ENCODE peak calls at places on chromosomes 2 and 18, in ten cellular contexts. E is pancreas, I is choroid plexus epithelial cell, X is GM13977, L is H9, B is transverse colon, N is GM23338, H is K562, U is fibroblast of mammary gland, J is right atrium auricular region. R is an unnamed sample.

GRCh38 chr2:55712477-55713060 is 18.9 kb upstream of the PNPT1 start:
- DNase-seq in U (no peak), B (no peak), J (no peak), X (no peak), L (no peak), H (no peak), E (no peak), N (peak), I (no peak), R (no peak)

GRCh38 chr2:234240917-234241316 is 190.4 kb downstream of the SPP2 start:
- DNase-seq in B (no peak), X (no peak), L (no peak), N (no peak), J (no peak), E (no peak), H (no peak), U (peak), I (no peak), R (no peak)

GRCh38 chr2:205868773-205869333 is 186.6 kb downstream of the NRP2 start:
- DNase-seq in H (no peak), N (no peak), U (peak), L (no peak), B (no peak), J (no peak), X (peak), I (peak), E (no peak), R (no peak)

GRCh38 chr2:144835634-144836351 is 315.9 kb upstream of the ZEB2 start:
- DNase-seq in L (no peak), X (no peak), E (no peak), J (no peak), N (no peak), U (peak), I (peak), B (no peak), H (no peak), R (no peak)

GRCh38 chr2:94956797-94957391 is 68.6 kb upstream of the MAL start:
- DNase-seq in B (peak), I (peak), L (no peak), U (peak), N (peak), H (peak), E (peak), X (peak), J (no peak), R (no peak)

GRCh38 chr18:57890266-57890665 is 87.2 kb upstream of the ATP8B1 start:
- DNase-seq in B (no peak), J (no peak), X (no peak), H (no peak), N (no peak), L (no peak), U (no peak), E (no peak), I (no peak), R (no peak)

GRCh38 chr2:10316336-10316735 is 13.6 kb downstream of the HPCAL1 start:
- DNase-seq in L (no peak), E (no peak), X (no peak), I (no peak), U (peak), N (no peak), J (no peak), H (no peak), B (no peak), R (no peak)

GRCh38 chr2:172196768-172197322 is 94.1 kb upstream of the DLX2 start:
- DNase-seq in I (peak), X (no peak), U (peak), L (no peak), N (no peak), H (no peak), E (no peak), B (no peak), J (no peak), R (no peak)

GRCh38 chr18:3447895-3448844 is 1.8 kb upstream of the TGIF1 start:
- DNase-seq in E (peak), N (peak), X (peak), U (peak), I (peak), J (peak), H (peak), B (peak), L (peak), R (peak)
- TF ChIP-seq CTCF in E (no peak), N (no peak), X (peak), U (no peak), I (peak), J (no peak), H (peak), B (no peak), L (no peak), R (no peak)

DNA sequence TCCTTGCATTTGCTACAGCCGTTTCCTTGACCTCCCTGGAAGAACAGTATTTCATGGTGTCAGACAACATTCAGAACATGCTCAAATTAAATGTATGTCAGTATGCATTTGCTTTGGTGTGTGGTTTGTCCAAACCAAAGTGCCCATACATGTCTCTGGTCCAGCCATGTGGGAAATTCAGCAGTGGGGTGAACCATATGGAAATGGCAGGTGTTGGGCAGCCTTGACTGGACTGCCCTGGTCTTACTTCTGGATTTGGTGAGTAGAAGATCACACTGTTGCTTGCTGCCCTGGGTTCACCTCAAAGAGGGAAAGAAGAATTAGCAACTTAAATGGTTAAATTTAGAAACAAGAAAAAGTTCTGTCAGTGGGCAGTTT is 84.5 kb downstream of the MSH2 start:
- DNase-seq in H (no peak), B (no peak), E (no peak), X (no peak), U (no peak), I (no peak), N (no peak), J (no peak), L (no peak), R (no peak)
- TF ChIP-seq CTCF in H (no peak), B (no peak), E (no peak), X (no peak), U (no peak), I (no peak), N (no peak), J (no peak), L (no peak), R (no peak)

GRCh38 chr2:222864296-222864695 is 3.5 kb downstream of the ACSL3 start:
- DNase-seq in U (peak), L (peak), H (no peak), X (no peak), B (no peak), J (no peak), N (peak), E (no peak), I (peak), R (no peak)

GRCh38 chr2:222861411-222862067 is 703 bp downstream of the ACSL3 start:
- DNase-seq in L (no peak), H (peak), I (peak), B (peak), X (peak), N (no peak), J (no peak), U (no peak), E (no peak), R (no peak)

GRCh38 chr2:222860740-222861410 is at the start of gene ACSL3:
- DNase-seq in H (peak), U (peak), I (peak), L (peak), X (peak), N (peak), E (peak), J (peak), B (peak), R (peak)

GRCh38 chr2:222862915-222863544 is 2.2 kb downstream of the ACSL3 start:
- DNase-seq in N (no peak), E (no peak), X (no peak), H (no peak), J (no peak), U (peak), B (no peak), I (peak), L (no peak), R (no peak)

GRCh38 chr2:222862068-222862914 is 1.5 kb downstream of the ACSL3 start:
- DNase-seq in H (no peak), E (no peak), N (no peak), B (peak), L (no peak), X (no peak), U (peak), J (no peak), I (peak), R (no peak)
- TF ChIP-seq CTCF in H (peak), E (no peak), N (no peak), B (no peak), L (no peak), X (peak), U (peak), J (no peak), I (peak), R (peak)

GRCh38 chr2:212864186-212864585 is 287.2 kb downstream of the IKZF2 start:
- DNase-seq in J (no peak), L (no peak), H (no peak), I (no peak), U (no peak), B (no peak), N (no peak), X (no peak), E (no peak), R (no peak)

GRCh38 chr2:212858496-212858895 is 292.9 kb downstream of the IKZF2 start:
- DNase-seq in I (no peak), U (no peak), N (no peak), L (no peak), H (no peak), E (no peak), B (no peak), X (no peak), J (no peak), R (no peak)

DNA sequence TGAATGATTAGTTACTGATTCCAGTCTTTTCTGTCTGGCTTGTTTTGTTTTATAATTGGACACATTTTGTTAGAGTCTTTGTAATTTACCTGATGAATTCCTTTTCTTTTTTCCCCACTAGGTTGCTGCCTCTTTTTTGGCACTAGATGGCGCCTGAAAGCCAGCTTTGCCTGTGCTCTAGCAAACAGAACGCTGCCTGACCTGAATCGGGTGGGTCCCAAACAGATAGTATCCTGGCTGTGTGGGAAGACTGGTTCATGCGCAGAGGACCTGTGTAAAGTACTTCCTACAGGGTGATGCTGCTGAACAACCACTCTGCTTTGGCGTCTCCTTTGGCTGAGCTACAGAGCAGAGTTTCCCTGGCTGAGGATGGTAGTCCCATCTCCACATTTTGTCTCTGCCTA is 288.2 kb downstream of the IKZF2 start:
- DNase-seq in N (peak), J (no peak), X (no peak), L (peak), E (no peak), H (no peak), B (peak), U (peak), I (peak), R (no peak)
- TF ChIP-seq CTCF in N (peak), J (no peak), X (peak), L (peak), E (no peak), H (peak), B (peak), U (peak), I (peak), R (peak)

GRCh38 chr2:114515901-114516300 is 73.5 kb downstream of the DPP10 start:
- DNase-seq in I (no peak), J (no peak), E (no peak), H (no peak), U (no peak), L (no peak), X (no peak), B (no peak), N (peak), R (no peak)

GRCh38 chr2:114518738-114519137 is 76.3 kb downstream of the DPP10 start:
- DNase-seq in N (no peak), H (no peak), E (no peak), U (no peak), X (no peak), I (no peak), B (no peak), J (no peak), L (no peak), R (no peak)

DNA sequence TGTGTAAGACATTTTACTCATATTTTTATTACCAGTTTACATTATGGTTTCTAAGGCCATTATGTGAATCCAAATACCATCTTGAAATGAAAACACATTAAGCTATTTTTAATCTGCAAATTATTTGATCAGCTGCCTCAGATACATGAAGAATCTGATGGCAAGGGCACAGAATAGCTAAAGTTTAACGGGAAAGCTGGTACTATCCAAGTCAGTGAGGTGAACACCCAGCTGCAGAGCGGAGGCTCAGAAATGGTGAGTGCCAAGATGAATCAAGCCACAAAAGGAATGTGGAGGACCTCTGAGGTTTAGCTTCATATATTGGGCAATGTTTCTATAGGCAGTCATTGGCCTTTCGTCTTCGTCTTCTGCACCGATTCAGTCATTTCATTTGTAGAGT is 75.1 kb downstream of the DPP10 start:
- DNase-seq in J (no peak), U (no peak), L (no peak), I (no peak), N (no peak), B (no peak), E (no peak), H (no peak), X (no peak), R (no peak)
- TF ChIP-seq CTCF in J (no peak), U (no peak), L (no peak), I (no peak), N (no peak), B (no peak), E (no peak), H (no peak), X (no peak), R (no peak)

GRCh38 chr18:23276456-23276855 is 141.2 kb downstream of the CABLES1 start:
- DNase-seq in I (no peak), B (no peak), H (no peak), N (no peak), U (no peak), J (no peak), X (no peak), E (no peak), L (no peak), R (no peak)
- TF ChIP-seq CTCF in I (no peak), B (no peak), H (no peak), N (no peak), U (no peak), J (no peak), X (no peak), E (no peak), L (no peak), R (no peak)

GRCh38 chr2:28391564-28392296 is 928 bp upstream of the FOSL2 start:
- DNase-seq in X (peak), H (peak), E (peak), L (peak), B (peak), N (peak), U (peak), J (peak), I (peak), R (no peak)
- TF ChIP-seq CTCF in X (peak), H (no peak), E (no peak), L (no peak), B (peak), N (no peak), U (no peak), J (no peak), I (no peak), R (no peak)

GRCh38 chr2:186592137-186592875 is 2.5 kb downstream of the ITGAV start:
- DNase-seq in U (peak), H (no peak), J (no peak), X (no peak), I (no peak), L (no peak), E (no peak), N (no peak), B (no peak), R (no peak)
- TF ChIP-seq CTCF in U (no peak), H (no peak), J (no peak), X (no peak), I (no peak), L (no peak), E (no peak), N (no peak), B (no peak), R (no peak)